ENCODE peak calls at places on chromosomes 7 and 10, in nine cellular contexts. M is neural progenitor cell, C is GM23248, J is astrocyte, N is PC-3, Y is HCT116, F is HepG2, P is PC-9, Z is GM12878. O is an unnamed sample.
A peak's percentile ranks its signal among the peaks of the same experiment; 100 is the strongest.

GRCh38 chr10:13795653-13796555 is 209.1 kb downstream of the PRPF18 start:
- DNase-seq in F (no peak), C (no peak), P (no peak), M (no peak), N (no peak), Z (no peak), J (no peak), Y (no peak), O (no peak)

GRCh38 chr7:132009778-132010177 is 453.4 kb upstream of the PODXL start:
- DNase-seq in M (no peak), N (no peak), F (no peak), Y (no peak), C (peak; percentile 27), Z (no peak), P (no peak), J (peak; percentile 54), O (no peak)

GRCh38 chr10:16993186-16993585 is 136.4 kb downstream of the CUBN start:
- DNase-seq in N (no peak), C (no peak), P (no peak), Z (no peak), J (no peak), M (no peak), F (no peak), Y (no peak), O (no peak)

GRCh38 chr10:65802391-65802790 is 1123.4 kb upstream of the LRRTM3 start:
- DNase-seq in F (no peak), N (no peak), Z (no peak), C (no peak), M (no peak), J (no peak), P (no peak), Y (no peak), O (no peak)

GRCh38 chr7:32905175-32905662 is 13.7 kb upstream of the KBTBD2 start:
- DNase-seq in Z (no peak), M (peak; percentile 73), Y (peak; percentile 42), N (no peak), J (peak; percentile 80), C (peak; percentile 93), P (peak; percentile 93), F (no peak), O (peak; percentile 95)

GRCh38 chr10:4034907-4035581 is 250.0 kb upstream of the KLF6 start:
- DNase-seq in P (no peak), J (no peak), C (peak; percentile 69), N (no peak), F (no peak), M (no peak), Y (no peak), Z (no peak), O (no peak)

GRCh38 chr10:21724020-21724589 is 190.1 kb downstream of the MLLT10 start:
- DNase-seq in J (peak; percentile 12), N (no peak), C (peak; percentile 24), F (no peak), Y (no peak), Z (no peak), P (no peak), M (no peak), O (no peak)

GRCh38 chr10:93548376-93549071 is 17.9 kb upstream of the FFAR4 start:
- DNase-seq in N (peak; percentile 91), M (no peak), P (peak; percentile 95), Y (no peak), J (no peak), F (no peak), C (no peak), Z (no peak), O (no peak)

GRCh38 chr10:200405-200804 is 65.2 kb downstream of the ZMYND11 start:
- DNase-seq in F (no peak), P (no peak), M (no peak), J (peak; percentile 29), Y (no peak), N (no peak), Z (no peak), C (peak; percentile 47), O (no peak)

GRCh38 chr10:83606275-83606674 is 533.0 kb upstream of the GHITM start:
- DNase-seq in P (peak; percentile 51), N (peak; percentile 1), J (peak; percentile 39), F (no peak), Y (no peak), M (peak; percentile 4), Z (no peak), C (no peak), O (no peak)

GRCh38 chr7:22356010-22356854 is 722 bp downstream of the RAPGEF5 start:
- DNase-seq in J (no peak), P (peak; percentile 42), M (peak; percentile 42), Z (no peak), N (peak; percentile 26), F (peak; percentile 28), Y (no peak), C (peak; percentile 7), O (no peak)

GRCh38 chr10:89147256-89147655 is 59.9 kb downstream of the CH25H start:
- DNase-seq in M (no peak), J (peak; percentile 92), F (no peak), C (peak; percentile 97), Z (no peak), P (no peak), Y (no peak), N (peak; percentile 54), O (no peak)

GRCh38 chr7:156751319-156751718 is 110.7 kb downstream of the RNF32 start:
- DNase-seq in P (no peak), Z (no peak), M (no peak), Y (peak; percentile 42), F (no peak), J (peak; percentile 99), C (peak; percentile 84), N (peak; percentile 85), O (no peak)

GRCh38 chr10:72567884-72568283 is 58.0 kb downstream of the MICU1 start:
- DNase-seq in M (peak; percentile 33), N (peak; percentile 48), P (no peak), J (no peak), Y (peak; percentile 10), F (peak; percentile 11), C (peak; percentile 14), Z (no peak), O (no peak)

GRCh38 chr7:158278745-158279320 is 308.8 kb downstream of the PTPRN2 start:
- DNase-seq in F (no peak), C (no peak), N (peak; percentile 52), M (no peak), Z (no peak), Y (no peak), P (no peak), J (no peak), O (no peak)

GRCh38 chr10:56104487-56104886 is 256.6 kb downstream of the ZWINT start:
- DNase-seq in F (no peak), N (no peak), Z (no peak), P (no peak), J (no peak), M (no peak), C (no peak), Y (no peak), O (no peak)

GRCh38 chr7:151711906-151712771 is 164.8 kb downstream of the PRKAG2 start:
- DNase-seq in P (no peak), Z (no peak), J (no peak), Y (no peak), C (no peak), N (no peak), M (no peak), F (no peak), O (no peak)

GRCh38 chr7:73988197-73988596 is 39.8 kb upstream of the ELN start:
- DNase-seq in M (no peak), J (peak; percentile 56), F (no peak), C (peak; percentile 33), P (no peak), Y (no peak), N (no peak), Z (no peak), O (no peak)

DNA sequence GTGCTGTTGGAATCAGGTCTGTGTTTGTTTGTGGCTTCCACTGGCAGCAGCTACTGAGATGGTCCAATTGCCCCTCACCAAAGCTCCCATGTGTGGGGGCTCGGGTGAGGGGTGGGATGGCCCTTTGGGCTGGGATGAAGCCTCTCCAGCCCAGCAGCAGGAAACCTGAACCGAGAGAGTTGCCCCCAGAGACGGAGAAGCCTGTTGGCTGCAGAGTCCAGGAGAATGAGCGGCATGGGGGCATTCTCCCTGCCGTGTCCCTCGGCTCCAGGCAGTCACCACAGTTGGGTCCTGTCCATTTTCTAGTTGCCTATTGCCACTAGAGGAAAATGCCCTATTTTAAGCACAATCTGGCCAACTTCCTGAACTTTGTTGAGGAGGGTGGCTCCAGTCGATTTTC is 222.2 kb upstream of the PPP2R2D start:
- DNase-seq in J (no peak), Z (no peak), F (no peak), Y (no peak), P (no peak), M (no peak), N (no peak), C (no peak), O (no peak)
- H3K9me3 ChIP-seq in J (peaks cover 16% of the 10 kb centered on the region), Z (no peaks in the 10 kb centered on the region), F (no peaks in the 10 kb centered on the region), Y (no peaks in the 10 kb centered on the region), P (no peaks in the 10 kb centered on the region), M (no peaks in the 10 kb centered on the region), N (no peaks in the 10 kb centered on the region), C (no peaks in the 10 kb centered on the region), O (no peaks in the 10 kb centered on the region)

GRCh38 chr7:19110026-19110777 is 7.2 kb downstream of the TWIST1 start:
- DNase-seq in F (no peak), P (no peak), J (no peak), C (peak; percentile 46), N (no peak), M (peak; percentile 42), Y (no peak), Z (no peak), O (no peak)
- H3K27ac ChIP-seq in F (no peak overlapping the region), P (no peak overlapping the region), J (no peak overlapping the region), C (peak overlapping the region; percentile 97), N (no peak overlapping the region), M (no peak overlapping the region), Y (no peak overlapping the region), Z (no peak overlapping the region), O (peak overlapping the region; percentile 99)

DNA sequence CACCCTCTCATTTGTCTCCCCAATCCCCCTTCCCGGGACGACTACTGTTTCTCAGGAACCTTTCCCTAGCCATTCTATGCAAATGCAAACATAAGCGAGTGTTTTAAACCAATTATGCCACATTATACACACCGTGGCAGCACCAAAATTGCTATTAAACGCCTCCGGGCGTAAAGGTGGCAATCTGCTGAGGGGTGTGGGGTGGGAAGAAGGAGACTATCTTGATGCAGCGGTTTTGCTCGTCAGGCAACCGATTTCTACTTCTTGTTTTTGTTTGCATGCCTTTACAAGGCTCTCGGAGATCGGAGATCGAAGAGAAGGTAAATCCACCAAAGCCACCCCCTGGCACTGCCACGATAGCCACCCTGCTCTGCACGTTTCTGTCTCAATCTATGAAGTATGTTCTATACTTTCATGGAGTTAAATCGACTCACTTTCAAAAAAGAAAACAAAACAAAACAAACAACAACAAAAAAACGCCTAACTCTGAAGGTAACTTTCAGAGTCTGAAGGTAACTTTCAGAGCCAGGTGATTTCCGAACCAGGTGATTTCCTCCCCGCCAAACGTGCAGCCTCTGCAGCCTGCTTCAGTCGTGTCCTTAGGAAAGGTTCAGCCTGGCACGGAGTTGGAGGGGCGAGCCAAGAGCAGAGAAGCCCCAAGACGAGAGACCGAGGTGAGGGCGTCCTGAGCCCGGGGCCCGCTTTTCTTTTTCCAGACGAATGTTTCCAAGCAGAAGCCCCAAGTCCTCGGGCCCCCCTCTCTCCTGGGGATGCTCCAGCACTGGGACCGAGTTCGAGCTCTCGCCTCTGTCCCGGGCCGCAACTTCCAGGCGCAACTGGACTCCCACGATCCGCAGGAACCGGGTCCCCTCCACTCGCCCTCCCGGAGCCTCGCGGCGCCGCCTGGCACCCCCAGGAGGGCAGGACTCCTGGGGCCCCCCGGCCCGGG is 45.8 kb upstream of the CDK1 start:
- DNase-seq in P (peak; percentile 59), Y (no peak), N (peak; percentile 74), C (peak; percentile 12), M (peak; percentile 50), F (no peak), J (no peak), Z (no peak), O (no peak)
- TF ChIP-seq EZH2 in P (no peak), Y (no peak), N (no peak), C (no peak), M (no peak), F (no peak), J (peak; percentile 44), Z (no peak), O (no peak)

GRCh38 chr7:101843293-101844271 is 26.2 kb downstream of the CUX1 start:
- DNase-seq in J (no peak), N (no peak), P (no peak), C (no peak), Y (no peak), F (no peak), Z (no peak), M (no peak), O (no peak)
- H3K9me3 ChIP-seq in J (peaks cover 11% of the 10 kb centered on the region), N (no peaks in the 10 kb centered on the region), P (peaks cover 7% of the 10 kb centered on the region), C (no peaks in the 10 kb centered on the region), Y (peaks cover 20% of the 10 kb centered on the region), F (peaks cover 6% of the 10 kb centered on the region), Z (peaks cover 15% of the 10 kb centered on the region), M (peaks cover 8% of the 10 kb centered on the region), O (no peaks in the 10 kb centered on the region)